ENCODE peak calls at places on chromosomes 11 and 22, in ten cellular contexts. U is cardiac fibroblast, R is AG09309, S is choroid plexus epithelial cell, C is psoas muscle, H is fibroblast of the aortic adventitia, J is WERI-Rb-1, K is left ventricle myocardium inferior, E is lower lobe of right lung, A is BE2C. G is an unnamed sample.

GRCh38 chr22:29695129-29695926 is 24.5 kb upstream of the CABP7 start:
- DNase-seq in K (no peak), E (no peak), H (no peak), A (peak), J (no peak), U (no peak), C (peak), R (no peak), S (no peak), G (no peak)

GRCh38 chr11:48172818-48173609 is 43.6 kb upstream of the OR4B1 start:
- DNase-seq in H (peak), C (peak), A (peak), E (peak), J (peak), K (peak), R (peak), S (peak), U (peak), G (peak)

GRCh38 chr11:130721736-130722135 is 194.5 kb downstream of the SNX19 start:
- DNase-seq in K (no peak), C (no peak), A (no peak), H (peak), U (peak), J (no peak), E (no peak), R (no peak), S (peak), G (peak)

GRCh38 chr22:45744442-45744841 is 72.8 kb downstream of the ATXN10 start:
- DNase-seq in A (no peak), U (no peak), J (no peak), E (no peak), K (no peak), R (no peak), C (no peak), H (no peak), S (no peak), G (no peak)

GRCh38 chr11:14522245-14522644 is 2.1 kb upstream of the PSMA1 start:
- DNase-seq in K (no peak), R (no peak), H (no peak), S (no peak), A (no peak), J (no peak), U (no peak), C (no peak), E (no peak), G (no peak)

GRCh38 chr22:17192186-17192585 is 27.0 kb downstream of the ADA2 start:
- DNase-seq in H (no peak), J (no peak), S (no peak), E (no peak), U (no peak), R (no peak), A (no peak), C (no peak), K (no peak), G (no peak)

GRCh38 chr11:33885338-33886005 is 6.4 kb downstream of the LMO2 start:
- DNase-seq in E (no peak), K (no peak), A (no peak), J (no peak), U (no peak), S (no peak), C (no peak), H (no peak), R (no peak), G (no peak)

GRCh38 chr22:24413726-24414385 is 13.5 kb upstream of the ADORA2A start:
- DNase-seq in C (peak), U (no peak), K (no peak), A (no peak), J (no peak), S (no peak), H (no peak), E (no peak), R (no peak), G (no peak)

GRCh38 chr22:46044718-46045458 is 67.9 kb upstream of the WNT7B start:
- DNase-seq in A (no peak), R (no peak), S (no peak), C (no peak), U (no peak), J (no peak), H (no peak), K (peak), E (peak), G (no peak)

GRCh38 chr11:132772712-132773545 is 759.4 kb downstream of the OPCML start:
- DNase-seq in A (no peak), J (no peak), R (no peak), E (no peak), C (no peak), H (no peak), U (no peak), K (no peak), S (no peak), G (no peak)

GRCh38 chr22:47192651-47193437 is 430.4 kb downstream of the TBC1D22A start:
- DNase-seq in C (peak), U (no peak), R (no peak), J (no peak), S (no peak), E (peak), A (no peak), K (no peak), H (no peak), G (no peak)

GRCh38 chr11:128931661-128932060 is 11.0 kb downstream of the TP53AIP1 start:
- DNase-seq in A (no peak), J (peak), C (no peak), U (no peak), H (no peak), R (no peak), E (no peak), K (no peak), S (no peak), G (no peak)

GRCh38 chr11:119306373-119306890 is 10.5 kb downstream of the MCAM start:
- DNase-seq in C (peak), R (no peak), S (peak), K (no peak), U (peak), H (peak), E (no peak), J (no peak), A (no peak), G (peak)

GRCh38 chr22:43185860-43186261 is 1.1 kb downstream of the TTLL12 start:
- DNase-seq in C (peak), S (peak), U (no peak), K (peak), H (peak), R (no peak), A (peak), E (no peak), J (no peak), G (peak)

GRCh38 chr11:44793350-44794090 is 66.8 kb downstream of the TSPAN18 start:
- DNase-seq in E (no peak), C (no peak), S (peak), J (no peak), U (peak), K (no peak), A (peak), R (no peak), H (peak), G (peak)

GRCh38 chr22:44413211-44413610 is 84.8 kb downstream of the RTL6 start:
- DNase-seq in E (no peak), K (no peak), H (no peak), C (no peak), S (no peak), J (no peak), R (no peak), U (no peak), A (no peak), G (no peak)

GRCh38 chr11:129613076-129613475 is 202.6 kb upstream of the TMEM45B start:
- DNase-seq in E (no peak), U (no peak), A (no peak), R (no peak), J (no peak), C (no peak), S (peak), H (peak), K (no peak), G (peak)

GRCh38 chr11:20353829-20354434 is 9.6 kb upstream of the HTATIP2 start:
- DNase-seq in H (peak), A (peak), S (peak), U (peak), R (no peak), E (no peak), J (peak), C (no peak), K (no peak), G (peak)

GRCh38 chr11:47998733-47999359 is 18.5 kb downstream of the PTPRJ start:
- DNase-seq in C (no peak), E (no peak), R (no peak), H (no peak), U (no peak), K (no peak), A (no peak), J (no peak), S (no peak), G (no peak)

GRCh38 chr11:32893947-32894827 is 1.6 kb downstream of the QSER1 start:
- DNase-seq in U (peak), H (peak), E (no peak), S (peak), J (peak), K (no peak), A (peak), C (no peak), R (peak), G (peak)

GRCh38 chr11:125949271-125950177 is 3.7 kb downstream of the VSIG10L2 start:
- DNase-seq in A (no peak), H (no peak), C (no peak), R (no peak), E (no peak), J (no peak), U (no peak), K (no peak), S (no peak), G (no peak)

DNA sequence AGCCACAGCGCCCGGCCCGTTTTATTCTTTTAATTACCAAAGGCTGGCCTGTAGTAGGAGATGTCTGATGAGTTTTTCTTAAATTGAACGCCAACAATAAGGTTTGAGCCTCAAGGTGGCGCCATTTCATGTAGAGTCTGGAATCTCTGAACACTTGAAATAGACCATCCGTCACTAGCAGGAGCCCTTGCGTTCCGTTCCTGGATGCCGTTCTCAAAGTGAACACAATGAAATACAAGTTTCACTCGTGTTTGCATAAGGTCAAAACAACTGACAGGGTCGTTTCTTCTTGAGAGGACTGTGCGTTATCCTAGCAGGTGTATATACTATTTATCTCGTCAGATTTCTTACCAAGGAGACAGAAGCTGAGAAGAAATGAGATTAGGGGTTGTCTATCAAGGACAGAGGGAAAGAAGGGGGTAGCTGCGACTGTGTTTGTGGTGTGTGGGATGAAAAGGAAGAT is 18.7 kb upstream of the SCGB1D1 start:
- DNase-seq in C (peak), U (peak), H (peak), S (peak), A (peak), R (peak), K (peak), J (peak), E (peak), G (peak)
- H3K4me3 ChIP-seq in C (no peak), U (no peak), H (no peak), S (no peak), A (peak), R (no peak), K (no peak), J (peak), E (no peak), G (no peak)

GRCh38 chr22:36904260-36904659 is 9.2 kb upstream of the CSF2RB start:
- DNase-seq in K (no peak), S (no peak), J (no peak), U (no peak), E (no peak), C (no peak), R (no peak), H (no peak), A (no peak), G (no peak)
- TF ChIP-seq CTCF in K (no peak), S (peak), J (no peak), U (no peak), E (no peak), C (no peak), R (no peak), H (no peak), A (peak), G (peak)

DNA sequence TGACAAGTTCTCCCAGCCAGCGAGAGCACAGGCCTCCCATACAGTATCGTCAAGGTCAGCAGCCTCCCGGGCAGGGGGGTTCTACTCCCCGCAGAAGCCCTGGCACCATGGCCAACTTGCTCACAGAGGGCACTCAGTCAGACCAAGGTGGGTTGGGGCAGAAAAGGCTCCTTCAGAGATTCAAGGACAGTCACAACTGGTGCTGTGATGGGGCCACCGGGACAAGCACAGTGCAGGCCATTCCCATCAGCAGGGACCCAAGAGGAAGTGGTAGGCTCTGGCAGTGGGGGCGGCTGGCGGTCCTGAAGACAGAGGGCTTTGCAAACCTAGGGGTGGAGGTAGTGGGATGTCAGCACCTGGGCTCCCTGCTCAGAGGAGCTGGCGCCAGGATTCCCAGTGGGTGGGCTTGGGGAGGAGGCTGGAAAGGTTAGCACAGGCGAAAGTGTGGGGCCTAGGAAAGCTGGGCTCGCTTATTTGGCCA is 5.3 kb upstream of the NEAT1 start:
- DNase-seq in K (peak), A (no peak), J (no peak), C (peak), U (peak), S (no peak), H (peak), R (no peak), E (peak), G (no peak)
- H3K4me3 ChIP-seq in K (peak), A (no peak), J (no peak), C (peak), U (peak), S (peak), H (peak), R (no peak), E (peak), G (no peak)

DNA sequence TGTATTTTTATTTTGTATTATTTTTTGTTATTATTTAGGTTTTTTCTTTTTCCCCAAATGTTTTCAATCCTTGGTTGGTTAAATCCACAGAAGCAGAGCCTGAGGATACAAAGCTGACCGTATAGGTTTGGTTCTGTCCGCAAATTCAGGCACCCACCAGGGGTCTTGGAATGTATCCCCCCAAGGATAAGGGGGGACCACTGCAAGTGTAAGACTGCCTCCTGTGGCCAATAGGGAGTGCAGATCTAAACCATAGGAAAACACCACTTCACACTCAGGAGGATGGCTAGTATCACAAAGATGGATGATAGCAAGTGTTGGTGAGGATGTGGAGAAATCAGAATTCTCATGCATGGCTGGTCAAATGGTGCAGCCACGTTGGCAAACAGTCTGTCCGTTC is 20.0 kb downstream of the CPT1A start:
- DNase-seq in C (no peak), A (no peak), K (no peak), H (no peak), J (no peak), S (no peak), E (no peak), R (no peak), U (no peak), G (no peak)
- TF ChIP-seq CTCF in C (no peak), A (peak), K (no peak), H (no peak), J (peak), S (peak), E (no peak), R (no peak), U (no peak), G (peak)